ENCODE peak calls at places on chromosomes 11 and 22, in ten cellular contexts. J is mesothelial cell of epicardium; M is tibial nerve; C is ascending aorta; D is CD8-positive, alpha-beta T cell; U is transverse colon; I is dorsolateral prefrontal cortex; Q is RWPE1; A is A549; E is lower lobe of right lung. Y is an unnamed sample.

GRCh38 chr11:13262096-13262495 is 15.5 kb upstream of the BMAL1 start:
- DNase-seq in I (no peak), U (no peak), J (no peak), D (no peak), M (no peak), E (no peak), A (no peak), C (no peak), Q (no peak), Y (no peak)

GRCh38 chr22:26629988-26630761 is 8.4 kb downstream of the CRYBA4 start:
- DNase-seq in A (no peak), M (no peak), J (no peak), Q (no peak), D (no peak), C (no peak), I (no peak), U (no peak), E (no peak), Y (no peak)

GRCh38 chr11:1450958-1451710 is 35.4 kb downstream of the MOB2 start:
- DNase-seq in J (peak), E (no peak), C (no peak), Q (peak), M (no peak), D (no peak), A (no peak), I (no peak), U (no peak), Y (no peak)

GRCh38 chr11:44899959-44900358 is 50.7 kb downstream of the TP53I11 start:
- DNase-seq in J (no peak), U (peak), D (no peak), E (no peak), Q (peak), M (no peak), C (no peak), A (peak), I (no peak), Y (no peak)

GRCh38 chr22:48706934-48707748 is 1120.5 kb downstream of the BRD1 start:
- DNase-seq in I (peak), C (no peak), A (no peak), E (no peak), U (no peak), M (no peak), Q (no peak), J (no peak), D (no peak), Y (no peak)

GRCh38 chr11:10076458-10077141 is 217.4 kb downstream of the SBF2 start:
- DNase-seq in J (no peak), Q (peak), E (no peak), U (peak), D (no peak), I (no peak), M (no peak), C (no peak), A (peak), Y (no peak)

GRCh38 chr22:48404801-48405447 is 1422.7 kb downstream of the BRD1 start:
- DNase-seq in J (no peak), D (no peak), C (peak), E (no peak), A (no peak), Q (no peak), U (no peak), M (no peak), I (no peak), Y (peak)

GRCh38 chr11:68956142-68956541 is 24.6 kb downstream of the MRGPRD start:
- DNase-seq in I (no peak), A (no peak), U (no peak), E (no peak), C (no peak), M (no peak), J (no peak), Q (no peak), D (peak), Y (no peak)

GRCh38 chr11:68331338-68331947 is 19.1 kb downstream of the LRP5 start:
- DNase-seq in Q (no peak), D (no peak), J (no peak), C (no peak), I (no peak), U (peak), M (no peak), A (no peak), E (no peak), Y (no peak)

GRCh38 chr11:65882191-65883057 is 2.8 kb downstream of the CTSW start:
- DNase-seq in U (peak), Q (no peak), A (no peak), C (no peak), I (peak), M (no peak), J (no peak), D (peak), E (peak), Y (no peak)

GRCh38 chr11:111992456-111992855 is 32.8 kb upstream of the DLAT start:
- DNase-seq in M (no peak), E (no peak), J (no peak), D (no peak), C (no peak), Q (no peak), U (no peak), I (no peak), A (no peak), Y (no peak)

GRCh38 chr11:94112182-94112960 is 16.3 kb upstream of the PANX1 start:
- DNase-seq in U (no peak), D (no peak), E (no peak), J (no peak), M (no peak), A (no peak), I (no peak), Q (peak), C (no peak), Y (no peak)

GRCh38 chr22:38468761-38469305 is 937 bp downstream of the KDELR3 start:
- DNase-seq in A (no peak), C (no peak), M (no peak), E (peak), D (no peak), Q (no peak), I (peak), J (no peak), U (no peak), Y (no peak)

GRCh38 chr22:36563001-36563400 is 34.0 kb upstream of the EIF3D start:
- DNase-seq in U (no peak), I (no peak), D (no peak), Q (no peak), E (no peak), C (no peak), A (no peak), J (no peak), M (no peak), Y (no peak)
- TF ChIP-seq CTCF in U (no peak), I (no peak), D (no peak), Q (no peak), E (no peak), C (no peak), A (no peak), J (no peak), M (no peak), Y (no peak)

GRCh38 chr22:30802202-30803166 is 107.8 kb downstream of the OSBP2 start:
- DNase-seq in J (peak), I (peak), E (peak), C (peak), M (peak), A (peak), U (peak), Q (peak), D (peak), Y (peak)
- TF ChIP-seq CTCF in J (no peak), I (peak), E (peak), C (peak), M (peak), A (no peak), U (peak), Q (peak), D (no peak), Y (no peak)

DNA sequence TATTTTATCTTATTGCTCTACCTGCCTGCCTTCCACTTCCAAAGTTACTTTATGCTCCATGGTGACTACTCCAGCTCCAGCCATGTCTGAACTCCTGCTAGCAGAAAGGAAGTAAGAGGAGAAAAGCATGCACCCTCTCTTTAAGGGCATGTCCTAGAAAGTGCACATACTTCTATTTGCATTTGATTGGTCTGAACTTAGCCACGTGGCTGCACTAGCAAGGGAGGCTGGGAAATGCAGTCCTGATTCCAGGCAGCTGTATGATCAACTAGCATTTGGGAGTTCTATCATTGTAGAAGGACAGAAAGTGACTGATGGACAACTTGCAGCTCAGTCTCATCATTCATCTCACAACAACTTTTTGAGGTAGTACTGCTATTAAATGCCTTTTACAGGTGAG is 515.7 kb downstream of the BUD13 start:
- DNase-seq in J (no peak), D (no peak), I (no peak), C (no peak), M (no peak), E (no peak), U (no peak), Q (no peak), A (no peak), Y (no peak)
- TF ChIP-seq CTCF in J (no peak), D (no peak), I (no peak), C (no peak), M (no peak), E (no peak), U (no peak), Q (no peak), A (no peak), Y (no peak)

GRCh38 chr22:41621099-41621910 is at the start of gene XRCC6:
- DNase-seq in D (peak), J (peak), U (peak), Q (peak), M (peak), I (peak), E (peak), A (peak), C (peak), Y (peak)

GRCh38 chr22:41620646-41621098 is at the start of gene DESI1:
- DNase-seq in C (no peak), D (no peak), A (no peak), U (no peak), M (no peak), I (no peak), Q (no peak), E (no peak), J (no peak), Y (no peak)

GRCh38 chr22:41621911-41622179 is 750 bp downstream of the XRCC6 start:
- DNase-seq in D (no peak), A (no peak), E (no peak), I (no peak), Q (no peak), J (no peak), C (no peak), U (no peak), M (no peak), Y (no peak)

GRCh38 chr22:41625577-41625976 is 4.5 kb downstream of the XRCC6 start:
- DNase-seq in J (no peak), D (no peak), Q (no peak), A (no peak), M (no peak), U (no peak), E (no peak), I (no peak), C (no peak), Y (no peak)

DNA sequence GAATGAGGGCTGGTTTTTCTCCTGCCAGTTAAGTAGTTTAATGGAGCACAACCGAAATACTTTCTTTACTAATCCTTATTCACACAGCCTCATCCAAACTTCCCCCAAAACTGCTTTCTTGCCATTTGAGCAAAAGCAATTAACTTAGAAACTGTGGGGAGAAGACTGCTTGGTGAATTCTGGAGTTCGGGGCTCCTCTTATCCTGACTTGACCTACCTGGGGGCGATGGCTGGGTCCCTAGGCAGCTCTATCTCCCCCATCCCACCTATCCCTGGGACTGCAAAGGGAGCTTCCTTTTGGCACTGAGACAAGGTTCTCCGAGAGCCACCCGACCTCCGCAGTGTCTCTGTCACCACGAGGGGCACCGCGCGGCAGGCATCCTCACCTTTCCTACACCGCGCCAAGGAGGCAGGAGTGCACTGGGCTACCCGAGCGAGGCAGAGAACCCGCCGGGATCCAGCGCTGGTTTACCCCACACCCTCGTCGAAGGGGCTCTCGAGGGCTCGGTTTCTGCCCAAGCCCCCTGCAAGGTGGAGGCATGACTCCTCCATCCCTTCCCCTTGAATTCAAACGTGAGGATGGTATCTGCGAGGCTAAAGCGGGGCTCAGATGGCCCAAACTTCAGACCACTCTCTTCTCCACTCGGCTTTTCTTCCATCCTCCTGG is 731 bp downstream of the DESI1 start:
- DNase-seq in C (peak), D (peak), A (no peak), I (peak), U (peak), Q (no peak), J (peak), M (peak), E (peak), Y (peak)
- TF ChIP-seq CTCF in C (no peak), D (no peak), A (no peak), I (no peak), U (no peak), Q (no peak), J (no peak), M (no peak), E (no peak), Y (no peak)

GRCh38 chr11:67050139-67050538 is 6.5 kb upstream of the RHOD start:
- DNase-seq in A (no peak), D (no peak), I (no peak), M (no peak), C (no peak), Q (no peak), E (no peak), J (no peak), U (no peak), Y (no peak)
- TF ChIP-seq CTCF in A (no peak), D (no peak), I (no peak), M (no peak), C (no peak), Q (no peak), E (no peak), J (no peak), U (no peak), Y (no peak)

DNA sequence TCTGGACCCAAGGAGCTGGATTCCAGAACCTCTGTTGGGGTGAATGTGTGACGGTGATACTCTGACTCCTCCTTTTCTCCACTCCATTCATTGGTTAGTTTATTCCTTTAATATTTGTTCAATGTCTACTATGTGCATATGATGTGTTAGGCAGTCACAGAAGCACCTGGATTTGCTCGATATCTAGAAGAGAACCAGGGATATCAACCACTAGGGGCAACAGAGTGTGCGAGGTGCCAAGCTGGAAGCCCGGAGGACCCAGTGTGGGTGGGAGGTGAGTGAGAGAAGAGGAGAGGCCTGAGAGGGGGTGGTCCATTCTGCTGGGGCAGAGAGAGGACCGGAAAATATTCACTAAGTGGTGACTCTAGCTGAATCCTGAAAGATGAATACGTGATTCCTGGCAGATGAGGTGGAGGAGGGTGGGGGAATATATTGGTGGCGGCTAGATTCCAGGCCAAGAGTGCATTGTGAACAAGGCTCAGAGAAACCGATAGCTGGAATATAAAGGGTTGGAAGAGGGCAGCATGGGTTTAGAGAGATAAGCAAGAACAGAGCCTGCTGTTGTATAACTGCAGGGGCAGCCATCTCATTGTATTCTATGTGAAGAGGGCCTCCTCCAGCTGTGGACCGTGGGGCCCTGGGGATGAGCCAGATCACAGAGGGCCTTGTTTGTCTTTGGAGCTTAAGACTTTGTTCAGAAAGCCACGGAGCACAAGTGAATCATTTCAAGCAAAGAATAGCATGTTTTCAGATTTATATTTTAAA is 6.9 kb upstream of the TIMP3 start:
- DNase-seq in Q (no peak), U (no peak), M (no peak), J (no peak), C (no peak), D (no peak), I (peak), E (no peak), A (no peak), Y (no peak)
- TF ChIP-seq CTCF in Q (no peak), U (no peak), M (no peak), J (no peak), C (no peak), D (no peak), I (peak), E (no peak), A (no peak), Y (no peak)

DNA sequence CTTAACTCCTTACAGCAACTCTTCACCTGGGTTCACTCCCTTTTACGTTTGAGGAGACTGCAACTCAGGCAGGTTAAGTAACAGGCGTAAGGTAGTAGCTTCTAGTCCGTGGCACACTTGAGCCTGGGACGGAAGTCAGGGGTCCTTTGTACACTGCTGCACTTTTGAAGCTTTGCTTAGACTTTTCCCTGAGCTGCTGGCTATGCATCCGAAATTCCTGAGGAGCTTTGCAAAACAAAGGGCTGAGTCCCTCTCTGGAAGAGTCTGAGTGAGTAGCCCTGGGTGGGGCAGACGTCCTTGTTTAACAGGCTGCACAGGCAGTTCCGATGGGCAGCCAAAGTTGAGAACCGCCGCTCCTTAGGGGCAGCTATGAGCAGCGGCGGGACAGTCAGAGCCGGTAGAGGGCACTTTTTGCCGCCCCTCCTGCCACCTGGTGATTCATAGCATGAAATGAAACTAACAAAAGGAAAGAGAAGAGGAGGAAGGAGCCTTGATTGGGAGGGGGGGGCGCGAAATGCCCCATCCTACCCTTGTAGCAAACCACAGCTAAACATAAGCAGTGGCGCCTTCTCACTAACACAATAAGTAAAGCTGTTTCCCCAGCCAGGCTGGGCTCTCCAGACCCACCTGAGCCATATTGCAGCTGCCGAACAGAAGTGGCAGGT is 1.4 kb downstream of the TMEM109 start:
- DNase-seq in C (peak), J (peak), D (peak), E (peak), A (peak), U (peak), I (no peak), Q (peak), M (peak), Y (peak)
- TF ChIP-seq CTCF in C (peak), J (no peak), D (peak), E (peak), A (peak), U (no peak), I (peak), Q (peak), M (peak), Y (no peak)

DNA sequence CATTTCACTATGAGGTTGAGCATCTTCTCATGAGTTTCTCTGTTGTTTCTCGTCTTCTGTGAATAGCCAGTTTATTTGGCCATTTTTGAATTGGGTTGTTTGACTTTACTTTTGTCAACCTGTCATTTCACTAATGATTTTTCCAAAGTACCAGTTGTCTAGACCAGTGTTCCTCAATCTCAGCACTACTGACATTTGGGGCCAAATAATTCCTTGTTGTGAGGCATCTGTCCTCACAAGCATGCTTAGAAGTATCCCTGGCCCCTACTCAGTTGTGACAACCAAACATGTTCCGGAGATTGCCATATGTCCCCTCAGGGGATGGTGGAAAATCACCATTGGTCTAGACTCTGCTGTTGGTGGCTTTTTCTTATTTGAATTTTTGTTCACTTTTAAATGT is 87.7 kb upstream of the GNAZ start:
- DNase-seq in D (no peak), M (no peak), C (no peak), I (no peak), A (no peak), E (no peak), U (no peak), J (no peak), Q (no peak), Y (no peak)
- TF ChIP-seq CTCF in D (no peak), M (no peak), C (no peak), I (no peak), A (no peak), E (no peak), U (no peak), J (no peak), Q (no peak), Y (no peak)

GRCh38 chr11:73760680-73761402 is at the start of gene RAB6A:
- DNase-seq in U (peak), I (peak), E (peak), M (peak), Q (peak), J (peak), C (peak), D (peak), A (peak), Y (peak)
- TF ChIP-seq CTCF in U (peak), I (peak), E (peak), M (peak), Q (peak), J (no peak), C (peak), D (peak), A (no peak), Y (no peak)